ENCODE peak calls at places on chromosomes 13 and 19, in six cellular contexts. J is activated T-cell treated with anti-CD3 and anti-CD28 coated beads, Interleukin-2, amount 50 U/mL, for 72 hours; B is neural progenitor cell; P is AG08396; H is NCI-H187 treated with DMSO at 0.1 percent for 48 hours; L is cardiac muscle cell. I is an unnamed sample.

GRCh38 chr19:12866416-12867119 is 14.7 kb downstream of the DNASE2 start:
- DNase-seq in P (no peak), L (no peak), J (no peak), B (peak), H (no peak), I (no peak)

GRCh38 chr13:73250061-73250460 is 191.3 kb downstream of the KLF5 start:
- DNase-seq in J (no peak), B (no peak), L (no peak), P (no peak), H (no peak), I (no peak)

GRCh38 chr13:113129921-113130750 is 7.5 kb downstream of the F10 start:
- DNase-seq in H (no peak), J (peak), L (peak), B (no peak), P (no peak), I (no peak)

GRCh38 chr19:18062043-18062442 is 24.7 kb downstream of the IL12RB1 start:
- DNase-seq in L (no peak), P (no peak), B (no peak), J (no peak), H (peak), I (no peak)

GRCh38 chr19:35462476-35462953 is 14.5 kb downstream of the FFAR2 start:
- DNase-seq in L (no peak), B (no peak), H (no peak), J (peak), P (no peak), I (no peak)

GRCh38 chr19:6099633-6100032 is 10.7 kb downstream of the RFX2 start:
- DNase-seq in B (no peak), L (no peak), H (no peak), P (no peak), J (no peak), I (no peak)

GRCh38 chr19:2529473-2529918 is 53.6 kb downstream of the GADD45B start:
- DNase-seq in B (no peak), L (peak), P (peak), H (no peak), J (no peak), I (no peak)

GRCh38 chr13:95660981-95661581 is 15.9 kb upstream of the DNAJC3 start:
- DNase-seq in P (no peak), B (peak), L (peak), H (no peak), J (peak), I (peak)

GRCh38 chr19:43782689-43783231 is 2.0 kb upstream of the KCNN4 start:
- DNase-seq in B (no peak), J (no peak), L (no peak), P (no peak), H (no peak), I (no peak)

GRCh38 chr19:49589391-49589790 is 1.6 kb upstream of the PRR12 start:
- DNase-seq in B (no peak), P (no peak), L (no peak), J (no peak), H (no peak), I (peak)

GRCh38 chr13:26786651-26787295 is 26.2 kb upstream of the GPR12 start:
- DNase-seq in L (no peak), H (no peak), P (no peak), J (no peak), B (no peak), I (no peak)

GRCh38 chr19:43527860-43528622 is 1.0 kb upstream of the ETHE1 start:
- DNase-seq in H (peak), L (no peak), B (no peak), J (peak), P (no peak), I (no peak)

GRCh38 chr19:51552996-51553725 is 17.9 kb upstream of the ZNF175 start:
- DNase-seq in B (peak), L (peak), H (no peak), P (peak), J (peak), I (peak)

GRCh38 chr19:30450945-30451344 is 78.8 kb downstream of the ZNF536 start:
- DNase-seq in P (no peak), J (no peak), B (peak), L (no peak), H (no peak), I (peak)

GRCh38 chr19:10587022-10587838 is at the start of gene AP1M2:
- DNase-seq in H (no peak), P (no peak), J (no peak), B (no peak), L (no peak), I (no peak)

GRCh38 chr19:2112516-2113320 is 16.0 kb downstream of the IZUMO4 start:
- DNase-seq in P (no peak), L (no peak), J (no peak), B (no peak), H (no peak), I (no peak)

GRCh38 chr13:51684076-51684475 is 99.8 kb downstream of the WDFY2 start:
- DNase-seq in L (peak), H (no peak), J (no peak), P (peak), B (no peak), I (no peak)

GRCh38 chr19:19064811-19065745 is 1.3 kb downstream of the SLC25A42 start:
- DNase-seq in H (no peak), P (peak), J (peak), B (no peak), L (peak), I (peak)

GRCh38 chr19:11024259-11024658 is 63.4 kb downstream of the SMARCA4 start:
- DNase-seq in L (no peak), B (no peak), J (no peak), H (no peak), P (peak), I (no peak)

GRCh38 chr13:107329991-107330390 is 762.1 kb upstream of the ARGLU1 start:
- DNase-seq in H (peak), B (no peak), J (no peak), P (no peak), L (peak), I (no peak)

GRCh38 chr19:31946491-31946890 is 398.9 kb upstream of the ZNF507 start:
- DNase-seq in L (no peak), J (no peak), P (no peak), B (no peak), H (no peak), I (no peak)

GRCh38 chr19:1175020-1175419 is 952 bp upstream of the SBNO2 start:
- DNase-seq in B (no peak), P (no peak), H (no peak), L (no peak), J (no peak), I (no peak)

GRCh38 chr19:14580623-14581237 is 2.2 kb upstream of the CLEC17A start:
- DNase-seq in H (no peak), L (no peak), J (peak), P (no peak), B (no peak), I (no peak)

GRCh38 chr19:1503925-1504430 is 8.8 kb downstream of the ADAMTSL5 start:
- DNase-seq in L (no peak), H (no peak), P (no peak), J (no peak), B (no peak), I (no peak)

GRCh38 chr19:5262721-5263120 is 77.9 kb downstream of the PTPRS start:
- DNase-seq in L (no peak), H (no peak), J (no peak), B (no peak), P (no peak), I (no peak)

GRCh38 chr19:48413879-48414623 is 20.6 kb downstream of the GRIN2D start:
- DNase-seq in B (no peak), L (no peak), H (no peak), P (no peak), J (no peak), I (peak)

GRCh38 chr13:35143123-35143522 is 201.1 kb downstream of the NBEA start:
- DNase-seq in J (no peak), P (no peak), H (no peak), L (no peak), B (no peak), I (no peak)

GRCh38 chr13:100290165-100290801 is 201.4 kb downstream of the PCCA start:
- DNase-seq in B (no peak), P (no peak), L (peak), J (no peak), H (no peak), I (no peak)

GRCh38 chr19:55781112-55781511 is 12.2 kb downstream of the RFPL4AL1 start:
- DNase-seq in J (no peak), P (no peak), H (no peak), B (no peak), L (no peak), I (no peak)

GRCh38 chr19:5083547-5083965 is 114.6 kb downstream of the KDM4B start:
- DNase-seq in L (peak), B (peak), P (no peak), J (no peak), H (no peak), I (peak)

GRCh38 chr13:70932511-70932910 is 824.3 kb upstream of the KLHL1 start:
- DNase-seq in J (no peak), B (no peak), H (no peak), L (no peak), P (no peak), I (no peak)

I was measured in retina.